ENCODE peak calls at places on chromosomes 13 and 19, in four cellular contexts. One of them, this sample, is unnamed.

GRCh38 chr19:44738603-44739585 is 9.6 kb upstream of the BCL3 start:
- DNase-seq in pons: no peak
- DNase-seq in mucosa of descending colon: peak
- DNase-seq in astrocyte of the hippocampus: no peak
- DNase-seq in this sample: no peak

GRCh38 chr13:44323754-44324153 is 49.9 kb upstream of the SERP2 start:
- DNase-seq in pons: no peak
- DNase-seq in mucosa of descending colon: no peak
- DNase-seq in astrocyte of the hippocampus: no peak
- DNase-seq in this sample: no peak

GRCh38 chr13:51066091-51066831 is 44.8 kb downstream of the C13orf42 start:
- DNase-seq in pons: no peak
- DNase-seq in mucosa of descending colon: peak
- DNase-seq in astrocyte of the hippocampus: peak
- DNase-seq in this sample: no peak

GRCh38 chr19:12838182-12838890 is at the start of gene MAST1:
- DNase-seq in pons: no peak
- DNase-seq in mucosa of descending colon: peak
- DNase-seq in astrocyte of the hippocampus: peak
- DNase-seq in this sample: no peak

GRCh38 chr13:72657379-72657778 is 70.0 kb downstream of the MZT1 start:
- DNase-seq in pons: no peak
- DNase-seq in mucosa of descending colon: no peak
- DNase-seq in astrocyte of the hippocampus: no peak
- DNase-seq in this sample: no peak

GRCh38 chr13:32914686-32915085 is 101.5 kb upstream of the KL start:
- DNase-seq in pons: no peak
- DNase-seq in mucosa of descending colon: no peak
- DNase-seq in astrocyte of the hippocampus: no peak
- DNase-seq in this sample: no peak

GRCh38 chr13:99265823-99266426 is 7.7 kb upstream of the GPR18 start:
- DNase-seq in pons: peak
- DNase-seq in mucosa of descending colon: peak
- DNase-seq in astrocyte of the hippocampus: peak
- DNase-seq in this sample: no peak

GRCh38 chr19:19420570-19421301 is 15.3 kb downstream of the GATAD2A start:
- DNase-seq in pons: no peak
- DNase-seq in mucosa of descending colon: no peak
- DNase-seq in astrocyte of the hippocampus: peak
- DNase-seq in this sample: no peak

GRCh38 chr13:46662690-46663089 is 109.7 kb downstream of the LRCH1 start:
- DNase-seq in pons: no peak
- DNase-seq in mucosa of descending colon: no peak
- DNase-seq in astrocyte of the hippocampus: no peak
- DNase-seq in this sample: no peak

GRCh38 chr19:54160182-54160811 is 776 bp upstream of the LENG1 start:
- DNase-seq in pons: no peak
- DNase-seq in mucosa of descending colon: no peak
- DNase-seq in astrocyte of the hippocampus: peak
- DNase-seq in this sample: no peak

GRCh38 chr19:22807061-22807835 is 23.3 kb upstream of the ZNF99 start:
- DNase-seq in pons: no peak
- DNase-seq in mucosa of descending colon: no peak
- DNase-seq in astrocyte of the hippocampus: no peak
- DNase-seq in this sample: no peak

GRCh38 chr13:71252191-71252704 is 614.8 kb downstream of the DACH1 start:
- DNase-seq in pons: peak
- DNase-seq in mucosa of descending colon: no peak
- DNase-seq in astrocyte of the hippocampus: no peak
- DNase-seq in this sample: no peak

GRCh38 chr19:39645800-39646411 is 9.8 kb upstream of the LGALS16 start:
- DNase-seq in pons: no peak
- DNase-seq in mucosa of descending colon: peak
- DNase-seq in astrocyte of the hippocampus: peak
- DNase-seq in this sample: no peak

GRCh38 chr19:3575949-3576673 is 3.4 kb downstream of the HMG20B start:
- DNase-seq in pons: no peak
- DNase-seq in mucosa of descending colon: peak
- DNase-seq in astrocyte of the hippocampus: no peak
- DNase-seq in this sample: no peak

GRCh38 chr19:16519230-16519687 is 23.0 kb downstream of the CHERP start:
- DNase-seq in pons: no peak
- DNase-seq in mucosa of descending colon: no peak
- DNase-seq in astrocyte of the hippocampus: no peak
- DNase-seq in this sample: no peak

GRCh38 chr19:5934779-5935472 is 20.9 kb downstream of the CAPS start:
- DNase-seq in pons: no peak
- DNase-seq in mucosa of descending colon: no peak
- DNase-seq in astrocyte of the hippocampus: no peak
- DNase-seq in this sample: no peak

GRCh38 chr13:53200498-53201453 is 172.2 kb downstream of the OLFM4 start:
- DNase-seq in pons: no peak
- DNase-seq in mucosa of descending colon: peak
- DNase-seq in astrocyte of the hippocampus: peak
- DNase-seq in this sample: no peak

GRCh38 chr13:21546372-21546771 is 57.6 kb downstream of the MICU2 start:
- DNase-seq in pons: no peak
- DNase-seq in mucosa of descending colon: no peak
- DNase-seq in astrocyte of the hippocampus: no peak
- DNase-seq in this sample: no peak

GRCh38 chr19:11268783-11269267 is 6.5 kb upstream of the DOCK6 start:
- DNase-seq in pons: peak
- DNase-seq in mucosa of descending colon: peak
- DNase-seq in astrocyte of the hippocampus: peak
- DNase-seq in this sample: no peak

GRCh38 chr19:10936661-10937084 is 8.1 kb downstream of the TIMM29 start:
- DNase-seq in pons: peak
- DNase-seq in mucosa of descending colon: peak
- DNase-seq in astrocyte of the hippocampus: peak
- DNase-seq in this sample: no peak

GRCh38 chr13:73849292-73849691 is 284.9 kb downstream of the KLF12 start:
- DNase-seq in pons: no peak
- DNase-seq in mucosa of descending colon: peak
- DNase-seq in astrocyte of the hippocampus: peak
- DNase-seq in this sample: no peak

GRCh38 chr13:95771950-95772349 is 95.0 kb downstream of the DNAJC3 start:
- DNase-seq in pons: no peak
- DNase-seq in mucosa of descending colon: no peak
- DNase-seq in astrocyte of the hippocampus: no peak
- DNase-seq in this sample: no peak

GRCh38 chr19:40592170-40592569 is 9.0 kb upstream of the LTBP4 start:
- DNase-seq in pons: peak
- DNase-seq in mucosa of descending colon: no peak
- DNase-seq in astrocyte of the hippocampus: peak
- DNase-seq in this sample: no peak

GRCh38 chr19:1065606-1066109 is 1.3 kb upstream of the ARHGAP45 start:
- DNase-seq in pons: no peak
- DNase-seq in mucosa of descending colon: peak
- DNase-seq in astrocyte of the hippocampus: no peak
- DNase-seq in this sample: no peak

GRCh38 chr19:39167461-39168257 is 29.1 kb upstream of the NCCRP1 start:
- DNase-seq in pons: no peak
- DNase-seq in mucosa of descending colon: peak
- DNase-seq in astrocyte of the hippocampus: no peak
- DNase-seq in this sample: no peak

GRCh38 chr13:79403113-79403512 is 2.9 kb downstream of the RBM26 start:
- DNase-seq in pons: no peak
- DNase-seq in mucosa of descending colon: no peak
- DNase-seq in astrocyte of the hippocampus: no peak
- DNase-seq in this sample: no peak

GRCh38 chr13:39039033-39039432 is 777 bp downstream of the NHLRC3 start:
- DNase-seq in pons: no peak
- DNase-seq in mucosa of descending colon: no peak
- DNase-seq in astrocyte of the hippocampus: no peak
- DNase-seq in this sample: no peak

GRCh38 chr19:3479177-3479818 is 1.0 kb downstream of the SMIM24 start:
- DNase-seq in pons: peak
- DNase-seq in mucosa of descending colon: peak
- DNase-seq in astrocyte of the hippocampus: no peak
- DNase-seq in this sample: no peak

GRCh38 chr19:43639507-43640423 is at the start of gene CADM4:
- DNase-seq in pons: no peak
- DNase-seq in mucosa of descending colon: peak
- DNase-seq in astrocyte of the hippocampus: peak
- DNase-seq in this sample: no peak

GRCh38 chr13:25743426-25743825 is 308.4 kb downstream of the SHISA2 start:
- DNase-seq in pons: no peak
- DNase-seq in mucosa of descending colon: no peak
- DNase-seq in astrocyte of the hippocampus: no peak
- DNase-seq in this sample: no peak

GRCh38 chr19:14033946-14034345 is 2.4 kb downstream of the IL27RA start:
- DNase-seq in pons: no peak
- DNase-seq in mucosa of descending colon: no peak
- DNase-seq in astrocyte of the hippocampus: no peak
- DNase-seq in this sample: no peak

GRCh38 chr13:110820311-110820710 is 94.6 kb downstream of the ANKRD10 start:
- DNase-seq in pons: no peak
- DNase-seq in mucosa of descending colon: no peak
- DNase-seq in astrocyte of the hippocampus: no peak
- DNase-seq in this sample: no peak

GRCh38 chr13:112443191-112444000 is 67.2 kb downstream of the SPACA7 start:
- DNase-seq in pons: no peak
- DNase-seq in mucosa of descending colon: peak
- DNase-seq in astrocyte of the hippocampus: peak
- DNase-seq in this sample: no peak

GRCh38 chr13:33284016-33284415 is 1.5 kb downstream of the STARD13 start:
- DNase-seq in pons: peak
- DNase-seq in mucosa of descending colon: no peak
- DNase-seq in astrocyte of the hippocampus: peak
- DNase-seq in this sample: no peak

GRCh38 chr19:49565261-49565660 is 15.1 kb downstream of the NOSIP start:
- DNase-seq in pons: no peak
- DNase-seq in mucosa of descending colon: peak
- DNase-seq in astrocyte of the hippocampus: no peak
- DNase-seq in this sample: peak

GRCh38 chr13:48862572-48862971 is 113.1 kb upstream of the FNDC3A start:
- DNase-seq in pons: peak
- DNase-seq in mucosa of descending colon: peak
- DNase-seq in astrocyte of the hippocampus: no peak
- DNase-seq in this sample: no peak

GRCh38 chr19:41439441-41440222 is at the start of gene DMAC2:
- DNase-seq in pons: peak
- DNase-seq in mucosa of descending colon: peak
- DNase-seq in astrocyte of the hippocampus: peak
- DNase-seq in this sample: peak